ENCODE peak calls at places on chromosome 18, in five cellular contexts. L is SK-N-SH, B is GM12878, V is K562, R is HepG2. Y is an unnamed sample.
A peak's percentile ranks its signal among the peaks of the same experiment; 100 is the strongest.

GRCh38 chr18:13257361-13257980 is 38.9 kb downstream of the LDLRAD4 start:
- DNase-seq in L (no peak), B (no peak), V (no peak), R (no peak), Y (no peak)

GRCh38 chr18:7980661-7981060 is 413.5 kb downstream of the PTPRM start:
- DNase-seq in L (no peak), B (no peak), V (no peak), R (no peak), Y (no peak)

GRCh38 chr18:3321133-3321812 is 59.3 kb downstream of the MYL12B start:
- DNase-seq in L (peak; percentile 47), B (no peak), V (peak; percentile 34), R (no peak), Y (no peak)

GRCh38 chr18:61466736-61467135 is 133.5 kb downstream of the CDH20 start:
- DNase-seq in L (no peak), B (no peak), V (no peak), R (no peak), Y (no peak)

GRCh38 chr18:11320981-11321380 is 171.6 kb upstream of the PIEZO2 start:
- DNase-seq in L (no peak), B (no peak), V (no peak), R (no peak), Y (no peak)

GRCh38 chr18:8413189-8413588 is 196.0 kb upstream of the RAB12 start:
- DNase-seq in L (no peak), B (no peak), V (no peak), R (no peak), Y (no peak)

GRCh38 chr18:51621103-51621969 is 423.9 kb upstream of the MEX3C start:
- DNase-seq in L (peak; percentile 53), B (peak; percentile 12), V (peak; percentile 28), R (peak; percentile 21), Y (peak; percentile 20)

GRCh38 chr18:32289480-32290075 is 99.7 kb downstream of the MEP1B start:
- DNase-seq in L (peak; percentile 70), B (no peak), V (no peak), R (peak; percentile 66), Y (peak; percentile 22)

GRCh38 chr18:28181616-28182015 is 4.7 kb upstream of the CDH2 start:
- DNase-seq in L (no peak), B (no peak), V (no peak), R (no peak), Y (no peak)

GRCh38 chr18:68564961-68565360 is 149.9 kb downstream of the TMX3 start:
- DNase-seq in L (no peak), B (no peak), V (no peak), R (no peak), Y (no peak)

GRCh38 chr18:58405107-58405898 is 223.6 kb downstream of the ALPK2 start:
- DNase-seq in L (no peak), B (no peak), V (no peak), R (no peak), Y (no peak)

GRCh38 chr18:72762505-72763122 is 105.2 kb downstream of the NETO1 start:
- DNase-seq in L (peak; percentile 30), B (peak; percentile 12), V (peak; percentile 22), R (peak; percentile 62), Y (no peak)

GRCh38 chr18:38033282-38033681 is 467.7 kb upstream of the CELF4 start:
- DNase-seq in L (no peak), B (no peak), V (no peak), R (no peak), Y (no peak)

GRCh38 chr18:400466-400865 is 100.0 kb downstream of the COLEC12 start:
- DNase-seq in L (no peak), B (no peak), V (no peak), R (no peak), Y (no peak)

GRCh38 chr18:12884521-12885323 is 685 bp upstream of the PTPN2 start:
- DNase-seq in L (no peak), B (no peak), V (no peak), R (no peak), Y (no peak)

GRCh38 chr18:11407900-11408299 is 201.5 kb upstream of the SLC35G4 start:
- DNase-seq in L (no peak), B (no peak), V (no peak), R (no peak), Y (no peak)

GRCh38 chr18:58887613-58887963 is 22.9 kb downstream of the ZNF532 start:
- DNase-seq in L (no peak), B (peak; percentile 51), V (no peak), R (no peak), Y (no peak)

GRCh38 chr18:74215863-74216262 is 67.5 kb downstream of the TIMM21 start:
- DNase-seq in L (no peak), B (no peak), V (no peak), R (no peak), Y (no peak)

GRCh38 chr18:6920099-6920955 is 190.8 kb downstream of the ARHGAP28 start:
- DNase-seq in L (peak; percentile 67), B (no peak), V (peak; percentile 47), R (peak; percentile 61), Y (peak; percentile 20)

DNA sequence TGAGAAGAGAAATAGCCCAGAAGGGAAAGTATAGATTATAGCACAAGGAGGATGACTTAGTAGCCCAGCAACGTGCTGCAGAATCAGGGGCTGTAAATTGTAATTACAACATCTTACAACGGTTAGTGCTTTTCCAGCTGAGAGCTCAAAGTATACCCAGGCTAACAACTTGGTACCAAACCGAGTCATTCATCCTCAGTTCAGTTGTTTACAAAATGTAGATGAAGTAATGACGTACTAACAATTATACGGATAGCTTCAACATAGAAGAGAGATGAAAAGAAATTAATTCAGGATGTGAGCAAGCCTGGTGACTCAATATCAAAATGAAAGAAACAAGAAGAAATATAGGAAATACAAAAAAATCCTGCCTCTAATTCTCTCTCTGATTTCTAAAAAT is 99.2 kb downstream of the DYNAP start:
- DNase-seq in L (no peak), B (no peak), V (no peak), R (no peak), Y (no peak)
- TF ChIP-seq TAF1 in L (no peak), B (no peak), V (no peak), R (no peak), Y (no peak)

DNA sequence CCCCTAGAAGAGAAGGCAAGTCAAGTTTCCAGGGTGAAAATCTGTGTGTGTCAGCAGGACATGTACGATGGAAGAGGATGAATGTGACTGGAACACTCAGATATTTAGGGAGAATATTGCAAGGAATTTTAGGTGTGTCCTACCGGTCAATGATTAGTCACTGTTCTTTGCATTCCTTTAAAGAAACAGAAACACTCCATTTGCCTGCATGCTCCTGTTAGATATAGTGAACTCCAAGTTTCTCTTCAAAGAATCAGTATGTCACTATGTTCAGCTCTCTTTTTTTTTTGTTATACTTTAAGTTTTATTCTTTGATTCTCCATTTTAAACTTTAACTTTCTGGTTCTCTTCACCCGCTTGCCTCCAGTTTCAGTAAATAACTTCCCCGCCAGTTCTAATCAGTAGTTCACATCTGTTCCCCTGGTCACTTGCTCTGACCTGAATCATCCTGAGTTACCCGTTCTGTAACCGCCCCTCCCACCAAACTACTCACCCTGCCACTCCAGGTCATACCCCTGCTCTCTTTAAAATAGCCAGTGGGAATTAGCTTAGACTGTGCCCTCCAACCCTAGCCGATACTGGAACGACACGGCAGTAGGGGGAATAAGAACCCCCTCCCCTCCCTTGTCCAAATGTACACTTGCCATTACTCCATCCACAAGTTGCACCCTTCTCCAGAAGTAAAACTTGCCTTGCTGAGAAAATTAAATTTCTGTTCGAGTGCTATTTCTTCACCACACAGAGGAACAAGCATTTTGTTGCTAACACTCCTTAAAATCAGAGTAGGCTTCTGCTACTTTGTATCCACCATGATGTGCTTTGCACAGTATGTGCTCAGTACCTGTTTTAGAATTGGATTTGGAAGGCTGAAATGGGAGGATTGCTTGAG is 268.4 kb downstream of the METTL4 start:
- DNase-seq in L (no peak), B (no peak), V (peak; percentile 82), R (no peak), Y (no peak)
- TF ChIP-seq TAF1 in L (no peak), B (no peak), V (peak; percentile 50), R (no peak), Y (no peak)

GRCh38 chr18:24196764-24197163 is 57.9 kb downstream of the CABYR start:
- DNase-seq in L (no peak), B (no peak), V (no peak), R (no peak), Y (no peak)

GRCh38 chr18:24199563-24199962 is 60.7 kb downstream of the CABYR start:
- DNase-seq in L (no peak), B (no peak), V (no peak), R (no peak), Y (no peak)

GRCh38 chr18:24200494-24200893 is 61.6 kb downstream of the CABYR start:
- DNase-seq in L (no peak), B (no peak), V (no peak), R (no peak), Y (no peak)

GRCh38 chr18:24197412-24197811 is 58.5 kb downstream of the CABYR start:
- DNase-seq in L (no peak), B (no peak), V (no peak), R (no peak), Y (no peak)

GRCh38 chr18:24198461-24198860 is 59.6 kb downstream of the CABYR start:
- DNase-seq in L (no peak), B (no peak), V (no peak), R (no peak), Y (no peak)
- TF ChIP-seq TAF1 in L (no peak), B (no peak), V (no peak), R (no peak), Y (no peak)

GRCh38 chr18:78410094-78410786 is 569.4 kb upstream of the SALL3 start:
- DNase-seq in L (no peak), B (no peak), V (no peak), R (no peak), Y (no peak)

GRCh38 chr18:78405763-78406162 is 573.9 kb upstream of the SALL3 start:
- DNase-seq in L (no peak), B (no peak), V (no peak), R (no peak), Y (no peak)

GRCh38 chr18:78408623-78409022 is 571.0 kb upstream of the SALL3 start:
- DNase-seq in L (no peak), B (no peak), V (no peak), R (no peak), Y (no peak)

GRCh38 chr18:78406743-78407455 is 572.7 kb upstream of the SALL3 start:
- DNase-seq in L (no peak), B (no peak), V (no peak), R (no peak), Y (no peak)

DNA sequence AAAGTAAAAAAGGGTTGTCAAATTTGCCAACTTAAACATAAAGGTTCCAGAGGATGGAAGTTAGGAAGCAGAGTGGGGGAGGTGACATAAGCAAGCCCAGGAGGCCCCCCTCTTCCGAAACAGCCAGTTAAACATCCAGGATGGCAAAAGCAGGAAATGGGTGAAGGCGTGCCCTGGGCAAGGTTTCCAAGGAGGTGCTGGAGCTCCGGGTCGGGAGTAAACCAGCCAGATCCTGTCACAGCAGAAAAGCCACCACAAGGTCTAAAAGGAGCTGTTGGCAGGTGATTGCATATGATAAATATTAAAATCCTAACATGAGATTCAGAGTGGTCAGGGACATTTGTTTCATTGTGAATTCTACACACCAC is 572.2 kb upstream of the SALL3 start:
- DNase-seq in L (no peak), B (no peak), V (no peak), R (no peak), Y (no peak)
- TF ChIP-seq TAF1 in L (no peak), B (no peak), V (no peak), R (no peak), Y (no peak)

Y was measured in GM12891.